ENCODE peak calls at places on chromosomes 12 and 14, in eight cellular contexts. A, V, L, U, Z, G, D and K are unnamed samples. For H3K36me3, the result is how much of the 10 kb centered on the place peaks cover.

GRCh38 chr14:61365667-61366194 is 44.4 kb downstream of the PRKCH start:
- DNase-seq in L (no peak), G (no peak), U (no peak), Z (no peak), D (no peak), A (no peak), V (no peak), K (no peak)

GRCh38 chr14:32896979-32897723 is 41.5 kb upstream of the NPAS3 start:
- DNase-seq in L (no peak), G (no peak), A (no peak), D (no peak), Z (no peak), V (no peak), U (no peak), K (no peak)

GRCh38 chr14:47207636-47208035 is 467.8 kb downstream of the MDGA2 start:
- DNase-seq in V (no peak), G (no peak), Z (no peak), A (no peak), U (no peak), D (no peak), L (no peak), K (no peak)

GRCh38 chr14:59768855-59769254 is 101.7 kb downstream of the RTN1 start:
- DNase-seq in L (no peak), V (no peak), D (no peak), G (no peak), U (no peak), Z (no peak), A (no peak), K (no peak)

GRCh38 chr12:120583478-120584030 is 2.4 kb upstream of the POP5 start:
- DNase-seq in L (peak), G (peak), U (peak), A (peak), Z (peak), V (peak), D (peak), K (peak)

GRCh38 chr12:20105938-20106337 is 262.4 kb upstream of the PDE3A start:
- DNase-seq in U (no peak), V (no peak), D (no peak), Z (no peak), G (no peak), L (no peak), A (no peak), K (no peak)

GRCh38 chr12:2868986-2869385 is 8.0 kb downstream of the FOXM1 start:
- DNase-seq in Z (no peak), G (no peak), U (no peak), A (no peak), V (no peak), D (no peak), L (no peak), K (no peak)

GRCh38 chr12:3055712-3056467 is 21.3 kb upstream of the TSPAN9 start:
- DNase-seq in U (no peak), V (no peak), L (no peak), A (no peak), D (no peak), Z (no peak), G (no peak), K (peak)

GRCh38 chr12:124608451-124608870 is 41.0 kb upstream of the NCOR2 start:
- DNase-seq in U (no peak), A (no peak), V (no peak), Z (no peak), D (peak), G (no peak), L (no peak), K (no peak)

GRCh38 chr12:93466625-93467350 is 526 bp upstream of the MRPL42 start:
- DNase-seq in L (no peak), D (no peak), Z (peak), U (no peak), G (no peak), V (no peak), A (peak), K (no peak)

GRCh38 chr12:66960704-66961690 is 282.1 kb upstream of the GRIP1 start:
- DNase-seq in L (no peak), A (no peak), D (no peak), U (no peak), Z (no peak), V (no peak), G (no peak), K (no peak)

GRCh38 chr12:21769311-21769710 is 5.2 kb downstream of the KCNJ8 start:
- DNase-seq in Z (no peak), U (no peak), A (no peak), L (no peak), D (no peak), V (no peak), G (no peak), K (no peak)

GRCh38 chr12:77236066-77236465 is 170.7 kb upstream of the E2F7 start:
- DNase-seq in L (no peak), V (no peak), U (no peak), A (no peak), Z (no peak), G (no peak), D (no peak), K (no peak)

GRCh38 chr12:65532744-65533143 is 254.3 kb downstream of the MSRB3 start:
- DNase-seq in L (no peak), D (no peak), Z (no peak), G (no peak), V (no peak), A (no peak), U (no peak), K (no peak)

GRCh38 chr12:53205747-53206146 is 1.3 kb downstream of the ITGB7 start:
- DNase-seq in A (no peak), L (peak), V (no peak), G (no peak), Z (no peak), U (no peak), D (peak), K (no peak)

GRCh38 chr12:5070090-5070489 is 26.4 kb downstream of the KCNA5 start:
- DNase-seq in Z (no peak), A (no peak), G (no peak), V (no peak), L (no peak), U (no peak), D (no peak), K (no peak)

GRCh38 chr12:124053855-124054254 is 80.8 kb downstream of the ZNF664 start:
- DNase-seq in D (no peak), U (peak), V (peak), A (peak), L (peak), G (no peak), Z (no peak), K (no peak)

GRCh38 chr14:34693228-34693939 is 21.0 kb downstream of the CFL2 start:
- DNase-seq in U (no peak), L (peak), Z (peak), V (no peak), D (peak), G (peak), A (peak), K (no peak)

GRCh38 chr12:1213205-1213604 is 222.2 kb downstream of the ERC1 start:
- DNase-seq in D (no peak), L (no peak), U (no peak), Z (no peak), G (no peak), A (no peak), V (no peak), K (no peak)

DNA sequence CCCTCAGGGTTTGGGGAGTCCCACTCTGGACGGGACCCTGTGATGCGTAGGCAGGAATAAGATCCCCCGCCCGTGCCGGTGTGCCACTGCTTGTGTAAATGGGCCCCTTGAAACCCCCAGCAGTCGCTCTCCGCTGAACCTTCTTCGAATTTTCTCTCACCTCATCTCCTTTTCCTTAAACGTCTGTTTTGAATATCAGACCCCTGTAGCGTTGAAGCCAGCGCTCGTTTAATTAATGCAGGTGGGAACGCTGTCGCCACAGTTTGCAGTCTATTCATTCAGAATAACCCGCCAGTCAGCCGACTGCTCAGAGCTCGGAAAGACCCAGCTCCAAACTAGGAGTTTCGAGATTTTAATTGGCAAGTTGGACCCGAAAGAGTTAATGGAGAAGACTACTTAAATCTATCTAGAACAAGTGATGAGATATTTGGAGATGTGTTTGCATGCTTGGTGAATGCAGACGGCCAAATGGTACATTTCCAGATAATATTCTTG is 696 bp upstream of the PPP2R5E start:
- DNase-seq in L (no peak), G (no peak), V (no peak), A (no peak), D (no peak), Z (no peak), U (no peak), K (no peak)
- H3K4me3 ChIP-seq in L (peak), G (peak), V (peak), A (peak), D (peak), Z (peak), U (peak), K (peak)

DNA sequence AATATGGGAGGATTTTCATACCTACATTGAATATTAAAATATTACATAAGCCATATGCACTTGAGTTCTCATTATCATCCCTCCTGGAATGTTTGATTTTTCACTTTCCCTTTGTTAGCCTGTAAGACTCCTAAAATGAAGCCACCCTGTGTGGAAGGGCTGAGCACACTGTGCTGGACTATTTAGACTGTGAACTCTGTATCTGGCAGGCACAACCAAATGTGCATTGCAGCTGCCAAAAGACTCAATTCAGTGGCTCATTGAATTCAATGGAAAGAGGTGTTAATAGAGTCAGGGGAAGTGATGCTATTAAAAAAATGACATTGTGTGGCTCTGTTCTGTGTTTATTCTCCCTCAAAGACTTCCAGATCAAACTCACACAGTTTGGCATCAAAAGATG is 111.1 kb downstream of the SMOC1 start:
- DNase-seq in G (peak), D (no peak), L (no peak), V (no peak), A (no peak), U (no peak), Z (no peak), K (no peak)
- H3K36me3 ChIP-seq in G (under half), D (under half), L (under half), V (under half), A (under half), U (under half), Z (under half), K (under half)

GRCh38 chr12:26123482-26123980 is 1.3 kb downstream of the BHLHE41 start:
- DNase-seq in D (no peak), L (no peak), G (no peak), Z (no peak), U (no peak), A (no peak), V (no peak), K (no peak)

GRCh38 chr12:26124491-26125450 is at the start of gene BHLHE41:
- DNase-seq in U (peak), D (peak), G (peak), L (peak), A (peak), V (peak), Z (peak), K (peak)

GRCh38 chr12:26127404-26127803 is 2.6 kb upstream of the BHLHE41 start:
- DNase-seq in U (no peak), G (no peak), A (no peak), Z (no peak), V (no peak), D (no peak), L (no peak), K (no peak)

GRCh38 chr12:26126340-26127284 is 1.8 kb upstream of the BHLHE41 start:
- DNase-seq in Z (peak), G (peak), D (peak), A (peak), V (peak), L (peak), U (peak), K (peak)

GRCh38 chr12:26125451-26126339 is 858 bp upstream of the BHLHE41 start:
- DNase-seq in Z (peak), L (peak), D (peak), A (peak), U (peak), V (peak), G (peak), K (peak)
- TF ChIP-seq POLR2A in Z (peak), L (no peak), D (no peak), A (peak), U (no peak), V (peak), G (peak), K (peak)

DNA sequence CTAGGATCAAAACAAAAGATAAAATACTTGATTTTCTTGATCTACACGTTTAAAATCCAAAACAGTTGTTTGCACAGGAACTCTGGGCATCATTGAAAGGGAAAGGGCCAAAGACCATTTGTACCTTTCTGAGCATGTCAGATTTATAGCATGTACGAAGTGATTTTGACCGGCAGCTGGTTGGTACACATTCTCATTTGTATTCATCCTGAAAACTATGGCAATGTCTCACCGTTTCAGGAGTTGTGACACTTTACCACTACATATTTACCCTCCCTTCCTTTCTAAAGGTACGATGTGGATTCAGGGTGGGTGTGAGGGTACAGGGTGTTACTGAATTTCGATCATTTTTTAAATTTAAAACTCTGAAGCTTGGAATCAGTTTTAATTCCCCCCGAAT is 7.3 kb upstream of the ELK3 start:
- DNase-seq in V (no peak), Z (no peak), D (no peak), L (no peak), U (no peak), G (no peak), A (no peak), K (no peak)
- H3K4me3 ChIP-seq in V (no peak), Z (no peak), D (no peak), L (no peak), U (no peak), G (no peak), A (no peak), K (no peak)

DNA sequence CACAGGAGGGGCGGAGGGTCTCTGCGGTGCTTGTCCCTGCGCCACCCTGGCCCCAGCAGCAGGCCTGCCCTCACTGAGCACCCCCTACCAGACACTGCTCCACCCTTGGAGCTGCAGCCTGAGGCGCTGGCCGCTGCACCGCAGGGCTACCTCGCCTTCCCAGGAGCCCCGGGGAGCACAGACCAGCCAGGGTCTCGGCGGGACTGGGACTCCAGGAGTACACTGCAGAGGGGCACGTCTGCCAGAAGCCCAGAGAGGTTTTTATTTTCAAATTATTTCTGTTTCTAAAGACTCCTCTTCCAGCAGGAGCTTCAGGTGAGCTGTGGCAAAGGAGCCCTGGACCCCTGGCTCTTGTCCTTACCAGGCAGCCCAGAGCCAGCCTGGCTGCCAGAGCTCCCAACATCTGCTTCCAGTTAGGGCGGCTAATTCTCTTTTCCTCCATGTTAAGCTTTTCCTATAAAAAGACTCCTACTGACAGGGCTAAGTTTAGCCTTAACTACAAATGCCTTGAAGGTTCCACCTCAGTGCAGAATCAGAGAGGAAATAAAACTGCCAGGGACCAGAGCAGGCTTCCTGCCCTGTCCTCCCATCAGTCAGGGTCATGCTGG is 26.4 kb downstream of the DEGS2 start:
- DNase-seq in A (no peak), Z (no peak), U (no peak), D (no peak), V (no peak), G (no peak), L (no peak), K (no peak)
- H3K36me3 ChIP-seq in A (under half), Z (under half), U (under half), D (under half), V (under half), G (half or more), L (under half), K (half or more)

GRCh38 chr12:68911197-68911718 is 21.7 kb downstream of the CPM start:
- DNase-seq in U (no peak), Z (no peak), L (no peak), V (no peak), D (no peak), A (no peak), G (no peak), K (no peak)
- TF ChIP-seq POLR2A in U (no peak), Z (no peak), L (no peak), V (no peak), D (no peak), A (no peak), G (no peak), K (no peak)